ENCODE peak calls at places on chromosomes 11 and 22, in four cellular contexts. K is HepG2, U is HCT116, N is K562. Y is an unnamed sample.

GRCh38 chr11:47797633-47798032 is 30.5 kb upstream of the FNBP4 start:
- DNase-seq in N (no peak), U (no peak), K (no peak), Y (no peak)

GRCh38 chr11:114386545-114386944 is 13.8 kb downstream of the C11orf71 start:
- DNase-seq in K (no peak), N (no peak), U (no peak), Y (no peak)

GRCh38 chr11:9951714-9952275 is 287.9 kb downstream of the SWAP70 start:
- DNase-seq in N (no peak), K (no peak), U (no peak), Y (no peak)

GRCh38 chr22:24282401-24282800 is 11.8 kb downstream of the SPECC1L start:
- DNase-seq in K (no peak), N (no peak), U (no peak), Y (peak; percentile 26)

GRCh38 chr22:25514436-25514835 is 50.0 kb upstream of the GRK3 start:
- DNase-seq in K (no peak), N (no peak), U (no peak), Y (no peak)

GRCh38 chr22:50678651-50679521 is 6.3 kb downstream of the SHANK3 start:
- DNase-seq in K (no peak), U (no peak), N (no peak), Y (no peak)

GRCh38 chr11:73989156-73989555 is 6.5 kb upstream of the UCP2 start:
- DNase-seq in K (no peak), N (peak; percentile 47), U (no peak), Y (no peak)

GRCh38 chr11:130068546-130068985 is 1.1 kb upstream of the APLP2 start:
- DNase-seq in U (no peak), K (peak; percentile 33), N (no peak), Y (no peak)

GRCh38 chr11:47215366-47215925 is 672 bp downstream of the DDB2 start:
- DNase-seq in N (peak; percentile 53), K (peak; percentile 48), U (no peak), Y (peak; percentile 86)

GRCh38 chr11:8533332-8533731 is 60.7 kb downstream of the STK33 start:
- DNase-seq in K (no peak), N (no peak), U (no peak), Y (peak; percentile 5)

GRCh38 chr11:83681045-83681781 is 395.0 kb upstream of the CCDC90B start:
- DNase-seq in N (no peak), K (no peak), U (no peak), Y (no peak)

GRCh38 chr11:2459796-2460531 is 15.2 kb downstream of the KCNQ1 start:
- DNase-seq in K (no peak), U (no peak), N (no peak), Y (no peak)

GRCh38 chr11:115893701-115894100 is 389.5 kb upstream of the CADM1 start:
- DNase-seq in U (no peak), N (no peak), K (no peak), Y (peak; percentile 13)

GRCh38 chr11:75667831-75668507 is 869 bp downstream of the MAP6 start:
- DNase-seq in U (no peak), K (no peak), N (no peak), Y (no peak)

DNA sequence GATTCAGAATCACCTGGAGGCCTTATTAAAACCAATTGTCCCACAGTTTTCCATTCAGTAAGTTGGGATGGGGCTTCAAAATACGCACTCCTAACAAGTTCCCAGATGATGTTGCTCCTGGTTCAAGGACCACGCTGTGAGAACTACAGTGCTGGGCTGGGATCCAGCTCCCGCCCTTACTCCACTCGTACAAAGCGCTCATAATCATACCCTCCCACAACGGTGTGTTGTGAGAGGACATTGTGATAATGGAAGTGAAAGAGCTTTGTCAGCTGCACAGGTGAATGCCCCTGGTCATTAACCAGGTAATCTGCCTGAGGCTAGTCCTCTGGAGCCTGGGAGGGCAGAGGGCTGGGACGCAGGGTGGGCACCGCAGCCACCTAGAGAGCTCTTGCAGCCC is 1.3 kb upstream of the CD82 start:
- DNase-seq in K (no peak), U (no peak), N (no peak), Y (no peak)
- TF ChIP-seq JUND in K (no peak), U (no peak), N (no peak), Y (no peak)

GRCh38 chr22:47718337-47718736 is 955.9 kb downstream of the TBC1D22A start:
- DNase-seq in N (no peak), K (no peak), U (no peak), Y (no peak)

GRCh38 chr22:47727656-47728055 is 965.2 kb downstream of the TBC1D22A start:
- DNase-seq in U (no peak), N (no peak), K (no peak), Y (no peak)

GRCh38 chr22:47724751-47725150 is 962.3 kb downstream of the TBC1D22A start:
- DNase-seq in K (no peak), U (no peak), N (no peak), Y (no peak)

DNA sequence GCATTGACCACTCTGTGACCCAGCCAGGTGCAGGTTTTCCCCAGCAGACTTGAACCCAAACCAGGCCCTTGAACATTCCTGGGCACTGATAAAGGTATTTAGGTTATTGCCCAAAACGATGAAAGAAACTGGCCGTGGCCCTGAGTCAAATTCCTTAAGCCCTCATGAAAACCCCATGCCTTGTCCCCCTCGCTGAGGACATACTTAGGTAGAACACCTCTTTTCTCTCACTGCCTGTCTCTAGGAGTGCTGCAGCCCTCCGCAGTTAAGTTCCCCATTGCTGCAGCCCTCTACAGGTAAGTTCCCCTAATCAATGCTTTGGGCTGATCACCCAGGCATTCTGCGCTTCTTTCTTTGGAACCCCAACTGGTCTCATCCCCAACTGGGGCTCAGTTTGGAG is 961.6 kb downstream of the TBC1D22A start:
- DNase-seq in N (no peak), K (no peak), U (no peak), Y (no peak)
- TF ChIP-seq JUND in N (no peak), K (no peak), U (no peak), Y (no peak)

GRCh38 chr22:37028692-37029674 is 9.4 kb downstream of the MPST start:
- DNase-seq in U (no peak), K (no peak), N (no peak), Y (no peak)

GRCh38 chr22:37033605-37034430 is 14.3 kb downstream of the MPST start:
- DNase-seq in N (no peak), K (peak; percentile 71), U (no peak), Y (no peak)

GRCh38 chr22:37030560-37031281 is 11.2 kb downstream of the MPST start:
- DNase-seq in N (no peak), U (no peak), K (no peak), Y (no peak)

GRCh38 chr22:37032134-37032534 is 12.6 kb downstream of the MPST start:
- DNase-seq in U (no peak), K (no peak), N (no peak), Y (no peak)

GRCh38 chr22:37032535-37033460 is 13.3 kb downstream of the MPST start:
- DNase-seq in N (no peak), U (no peak), K (peak; percentile 100), Y (peak; percentile 71)
- TF ChIP-seq JUND in N (no peak), U (no peak), K (peak; percentile 84), Y (no peak)

GRCh38 chr11:529740-530411 is 5.5 kb downstream of the HRAS start:
- DNase-seq in U (no peak), K (no peak), N (no peak), Y (no peak)

GRCh38 chr11:528815-529728 is 6.3 kb downstream of the HRAS start:
- DNase-seq in K (no peak), U (no peak), N (no peak), Y (no peak)

GRCh38 chr11:526192-526591 is 9.2 kb downstream of the HRAS start:
- DNase-seq in N (no peak), K (no peak), U (no peak), Y (peak; percentile 59)

GRCh38 chr11:530960-531825 is 4.2 kb downstream of the HRAS start:
- DNase-seq in N (no peak), K (no peak), U (no peak), Y (no peak)

GRCh38 chr11:528166-528814 is 7.1 kb downstream of the HRAS start:
- DNase-seq in U (no peak), K (no peak), N (no peak), Y (no peak)
- TF ChIP-seq JUND in U (no peak), K (no peak), N (no peak), Y (no peak)

GRCh38 chr11:64342869-64343739 is 3.1 kb downstream of the CCDC88B start:
- DNase-seq in U (no peak), N (no peak), K (no peak), Y (peak; percentile 37)
- TF ChIP-seq JUND in U (no peak), N (no peak), K (no peak), Y (no peak)

DNA sequence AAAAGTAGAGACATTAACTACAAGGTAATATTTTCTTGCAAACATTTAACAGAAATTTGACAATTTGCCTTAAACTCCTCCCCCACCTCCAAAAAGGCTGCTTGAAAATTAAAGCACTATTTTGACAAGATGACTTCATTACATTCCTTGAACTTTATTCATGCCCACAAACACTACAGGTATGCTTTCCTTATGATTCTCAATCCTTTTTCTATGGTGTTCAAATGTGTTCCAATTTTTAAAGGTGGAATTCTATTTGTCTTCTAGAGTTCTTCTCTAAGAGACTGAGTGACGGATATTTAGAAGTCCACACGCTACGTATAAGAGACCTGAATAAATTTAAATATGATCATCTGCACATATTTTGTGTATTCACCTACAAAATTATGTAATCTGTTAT is 69.4 kb downstream of the MRTFA start:
- DNase-seq in N (no peak), K (no peak), U (no peak), Y (no peak)
- TF ChIP-seq JUND in N (no peak), K (no peak), U (no peak), Y (no peak)

DNA sequence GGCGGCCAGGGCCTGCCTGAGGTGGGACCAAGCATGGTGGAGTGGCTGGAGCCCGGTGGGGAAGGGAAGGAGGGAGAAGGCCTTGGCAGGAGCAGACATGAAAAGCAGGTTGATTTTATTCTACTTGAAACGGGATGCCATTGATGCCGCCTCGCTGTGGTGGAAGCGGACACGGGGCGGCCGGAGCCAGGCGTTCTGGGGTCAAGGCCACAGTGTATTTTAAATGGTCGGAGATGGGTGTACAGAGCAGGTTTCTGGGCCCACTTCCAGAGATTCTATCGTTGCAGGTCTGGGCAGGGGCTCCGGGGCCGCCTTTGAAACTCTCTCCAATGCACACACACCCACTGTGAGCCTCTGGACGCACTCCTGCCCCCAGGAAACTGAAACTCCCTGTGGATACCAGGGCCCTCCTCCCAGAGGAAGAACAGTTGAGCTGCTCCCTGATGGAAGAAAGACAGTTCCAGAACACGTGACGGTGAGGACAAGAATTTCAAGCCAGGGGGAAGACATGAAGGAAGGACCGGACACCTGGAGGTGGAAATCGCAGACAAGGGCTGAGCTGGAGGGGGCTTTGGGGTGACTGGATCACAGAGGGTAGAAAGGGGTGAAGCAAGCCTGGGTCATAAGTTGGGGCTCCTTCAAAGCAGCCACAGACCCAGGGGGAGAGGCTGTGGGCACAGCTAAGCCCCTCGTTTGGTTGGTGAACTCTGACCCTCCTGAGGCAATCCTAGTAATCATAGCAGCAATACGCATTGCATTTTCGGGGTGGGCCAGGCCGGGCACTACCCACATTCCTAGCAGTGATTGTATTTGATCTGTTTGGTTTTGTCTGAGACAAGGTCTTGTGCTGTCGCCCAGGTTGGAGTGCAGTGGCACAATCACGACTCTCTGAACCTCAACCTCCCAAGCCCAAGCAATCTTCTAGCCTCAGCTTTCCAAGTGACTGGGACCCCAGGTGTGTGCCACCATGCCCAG is 12.3 kb upstream of the LINC01488 start:
- DNase-seq in K (peak; percentile 91), N (no peak), U (no peak), Y (no peak)
- TF ChIP-seq JUND in K (no peak), N (no peak), U (no peak), Y (no peak)

GRCh38 chr11:14340721-14341120 is 18.3 kb downstream of the RRAS2 start:
- DNase-seq in U (no peak), N (no peak), K (no peak), Y (no peak)
- TF ChIP-seq JUND in U (no peak), N (no peak), K (no peak), Y (no peak)